ENCODE peak calls at places on chromosomes 4 and X, in four cellular contexts. One of them, this sample, is unnamed.

GRCh38 chrX:22097295-22097694 is 65.2 kb downstream of the PHEX start:
- DNase-seq in mesendoderm: no peak
- DNase-seq in IMR-90: peak
- DNase-seq in neuronal stem cell: no peak
- DNase-seq in this sample: no peak

GRCh38 chrX:9495496-9495895 is 30.6 kb downstream of the TBL1X start:
- DNase-seq in mesendoderm: no peak
- DNase-seq in IMR-90: no peak
- DNase-seq in neuronal stem cell: no peak
- DNase-seq in this sample: no peak

GRCh38 chrX:134761788-134762187 is 103.5 kb upstream of the PLAC1 start:
- DNase-seq in neuronal stem cell: no peak
- DNase-seq in IMR-90: no peak
- DNase-seq in mesendoderm: peak
- DNase-seq in this sample: no peak

GRCh38 chrX:130245441-130245840 is 23.3 kb downstream of the ZNF280C start:
- DNase-seq in mesendoderm: no peak
- DNase-seq in IMR-90: peak
- DNase-seq in neuronal stem cell: no peak
- DNase-seq in this sample: no peak

GRCh38 chr4:5112333-5112732 is 61.1 kb downstream of the STK32B start:
- DNase-seq in mesendoderm: no peak
- DNase-seq in IMR-90: no peak
- DNase-seq in neuronal stem cell: no peak
- DNase-seq in this sample: no peak

GRCh38 chr4:10047967-10048366 is 26.7 kb upstream of the SLC2A9 start:
- DNase-seq in IMR-90: no peak
- DNase-seq in mesendoderm: no peak
- DNase-seq in neuronal stem cell: no peak
- DNase-seq in this sample: no peak

GRCh38 chrX:53265771-53266170 is 15.6 kb downstream of the IQSEC2 start:
- DNase-seq in IMR-90: peak
- DNase-seq in mesendoderm: no peak
- DNase-seq in neuronal stem cell: no peak
- DNase-seq in this sample: no peak

GRCh38 chr4:26067035-26067434 is 153.0 kb downstream of the SMIM20 start:
- DNase-seq in mesendoderm: no peak
- DNase-seq in IMR-90: no peak
- DNase-seq in neuronal stem cell: no peak
- DNase-seq in this sample: peak

GRCh38 chr4:19349416-19349815 is 902.3 kb upstream of the SLIT2 start:
- DNase-seq in neuronal stem cell: no peak
- DNase-seq in IMR-90: no peak
- DNase-seq in mesendoderm: no peak
- DNase-seq in this sample: no peak

GRCh38 chr4:161949941-161950725 is 213.7 kb downstream of the FSTL5 start:
- DNase-seq in IMR-90: peak
- DNase-seq in mesendoderm: no peak
- DNase-seq in neuronal stem cell: no peak
- DNase-seq in this sample: no peak

GRCh38 chr4:41135761-41136160 is 78.6 kb downstream of the APBB2 start:
- DNase-seq in neuronal stem cell: no peak
- DNase-seq in IMR-90: no peak
- DNase-seq in mesendoderm: no peak
- DNase-seq in this sample: no peak

GRCh38 chrX:85029043-85029442 is 25.4 kb downstream of the APOOL start:
- DNase-seq in mesendoderm: no peak
- DNase-seq in neuronal stem cell: no peak
- DNase-seq in IMR-90: no peak
- DNase-seq in this sample: no peak

GRCh38 chr4:77074961-77075855 is 581 bp downstream of the CCNI start:
- DNase-seq in IMR-90: peak
- DNase-seq in mesendoderm: peak
- DNase-seq in neuronal stem cell: peak
- DNase-seq in this sample: peak
- H2BK15ac ChIP-seq in IMR-90: no peak
- H2BK15ac ChIP-seq in mesendoderm: no peak
- H2BK15ac ChIP-seq in neuronal stem cell: peak
- H2BK15ac ChIP-seq in this sample: no peak

DNA sequence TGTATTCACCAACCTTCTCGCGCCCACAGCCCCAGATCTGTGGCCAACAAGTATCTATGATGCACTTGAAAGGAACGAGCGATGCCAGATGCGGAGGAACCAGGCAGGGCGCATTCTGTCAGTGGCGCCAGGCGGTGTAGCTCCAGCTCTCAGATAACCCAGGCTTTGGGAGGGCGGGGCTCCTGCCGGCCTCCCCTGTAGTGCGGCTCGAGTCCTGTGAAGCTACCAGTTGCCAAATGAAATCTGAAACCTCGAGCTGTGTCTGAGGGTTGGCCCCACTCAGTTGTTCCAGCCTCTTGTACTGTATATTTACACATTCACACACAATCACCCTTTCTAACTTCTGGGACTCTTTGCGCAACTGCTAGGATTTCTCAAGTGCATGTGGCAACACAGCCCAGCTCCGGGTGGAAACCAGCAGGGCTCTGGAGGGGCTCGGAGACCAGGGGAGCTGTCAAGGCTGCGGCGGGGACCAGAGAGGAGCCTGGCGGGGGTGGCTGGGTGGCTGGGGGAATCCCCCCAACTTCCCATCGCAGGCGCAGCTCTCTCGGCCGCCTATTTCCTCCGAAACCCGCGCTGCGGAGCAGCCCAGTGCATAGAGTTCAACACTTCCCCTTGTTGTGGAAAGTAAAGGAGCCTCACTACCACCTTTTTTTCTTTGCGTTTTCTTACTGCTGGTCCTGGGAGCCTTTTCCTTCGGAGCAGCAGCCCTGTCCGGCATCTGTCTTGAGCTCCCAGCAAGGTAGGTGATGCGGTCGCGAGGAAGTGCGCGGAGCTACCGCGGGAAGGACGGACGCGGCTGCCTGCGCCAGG is at the start of gene ARHGAP24:
- DNase-seq in IMR-90: peak
- DNase-seq in mesendoderm: peak
- DNase-seq in neuronal stem cell: peak
- DNase-seq in this sample: peak
- H2BK15ac ChIP-seq in IMR-90: no peak
- H2BK15ac ChIP-seq in mesendoderm: no peak
- H2BK15ac ChIP-seq in neuronal stem cell: no peak
- H2BK15ac ChIP-seq in this sample: no peak

GRCh38 chrX:13295841-13296240 is 24.0 kb downstream of the ATXN3L start:
- DNase-seq in mesendoderm: no peak
- DNase-seq in IMR-90: no peak
- DNase-seq in neuronal stem cell: no peak
- DNase-seq in this sample: no peak
- H2BK15ac ChIP-seq in mesendoderm: no peak
- H2BK15ac ChIP-seq in IMR-90: no peak
- H2BK15ac ChIP-seq in neuronal stem cell: no peak
- H2BK15ac ChIP-seq in this sample: no peak

DNA sequence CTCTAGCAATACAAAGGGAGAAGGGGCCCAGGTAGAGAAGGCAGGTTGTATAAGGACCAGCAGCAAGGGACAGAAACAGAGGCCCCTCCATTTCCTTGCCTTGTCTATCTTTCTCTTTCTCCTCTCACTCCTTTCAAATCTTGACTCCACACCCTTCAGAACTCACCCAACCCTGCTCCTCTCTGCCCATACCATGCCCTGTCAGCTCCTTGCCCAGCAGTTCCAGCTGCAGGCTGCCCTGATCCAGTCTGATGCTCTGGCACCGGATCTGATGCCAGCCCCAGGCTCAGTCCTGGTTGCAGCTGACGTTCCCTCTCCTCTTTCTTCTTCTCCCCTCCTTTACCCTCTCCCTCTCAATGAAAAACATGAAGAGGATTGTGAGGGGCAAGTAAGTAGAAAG is 291.2 kb downstream of the FBXW7 start:
- DNase-seq in mesendoderm: no peak
- DNase-seq in neuronal stem cell: no peak
- DNase-seq in IMR-90: no peak
- DNase-seq in this sample: no peak
- H2BK15ac ChIP-seq in mesendoderm: no peak
- H2BK15ac ChIP-seq in neuronal stem cell: no peak
- H2BK15ac ChIP-seq in IMR-90: no peak
- H2BK15ac ChIP-seq in this sample: no peak

GRCh38 chr4:2754848-2755820 is 1.0 kb downstream of the TNIP2 start:
- DNase-seq in mesendoderm: no peak
- DNase-seq in IMR-90: no peak
- DNase-seq in neuronal stem cell: no peak
- DNase-seq in this sample: no peak
- H2BK15ac ChIP-seq in mesendoderm: no peak
- H2BK15ac ChIP-seq in IMR-90: no peak
- H2BK15ac ChIP-seq in neuronal stem cell: no peak
- H2BK15ac ChIP-seq in this sample: no peak

DNA sequence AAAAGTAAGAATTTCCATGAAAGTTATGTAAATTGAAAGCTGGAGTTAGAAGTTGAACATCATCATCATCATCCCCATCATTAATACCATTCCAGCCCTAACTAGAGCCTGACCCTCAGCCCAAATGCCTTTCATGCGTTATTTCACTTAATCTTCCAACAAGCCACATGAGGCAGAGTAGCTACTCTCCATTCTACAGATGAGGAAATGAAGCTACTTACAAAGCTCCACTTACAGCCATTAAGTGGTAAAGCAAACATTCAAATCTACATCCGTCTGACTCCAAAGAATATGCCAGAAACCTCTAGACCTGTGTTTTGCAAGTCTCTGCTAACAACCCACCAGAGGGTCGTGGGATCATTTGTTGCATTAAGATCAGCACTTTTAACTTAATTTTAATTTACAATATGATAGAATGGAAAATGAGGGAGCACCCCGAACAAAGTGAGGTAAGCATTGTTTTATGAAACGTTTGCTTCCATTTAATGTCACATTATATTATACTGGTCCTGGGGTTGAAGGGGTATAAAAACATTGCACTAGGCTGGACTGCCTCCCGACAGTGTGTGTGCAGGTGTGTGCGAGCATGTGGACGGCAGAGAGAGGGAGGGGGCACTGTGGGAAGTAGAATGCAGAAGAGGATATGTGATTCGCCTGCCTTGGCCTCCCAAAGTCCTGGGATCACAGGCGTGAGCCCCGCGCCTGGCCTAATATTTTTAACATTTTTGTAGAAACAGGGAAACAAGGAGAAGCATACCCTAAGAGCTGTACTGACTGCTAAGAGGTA is 36.2 kb downstream of the IRF2 start:
- DNase-seq in IMR-90: peak
- DNase-seq in mesendoderm: no peak
- DNase-seq in neuronal stem cell: no peak
- DNase-seq in this sample: no peak
- H2BK15ac ChIP-seq in IMR-90: no peak
- H2BK15ac ChIP-seq in mesendoderm: no peak
- H2BK15ac ChIP-seq in neuronal stem cell: no peak
- H2BK15ac ChIP-seq in this sample: no peak

This sample was measured in H9.